ENCODE peak calls at places on chromosomes 2 and 18, in ten cellular contexts. One of them, this sample, is unnamed.

GRCh38 chr2:200483729-200484198 is 26.1 kb downstream of the KCTD18 start:
- DNase-seq in left ventricle myocardium inferior: no peak
- DNase-seq in fibroblast of the aortic adventitia: peak
- DNase-seq in HFF-Myc: no peak
- DNase-seq in mucosa of descending colon: peak
- DNase-seq in activated CD8-positive, alpha-beta T cell treated with anti-CD3 and anti-CD28 coated beads for 36 hours: peak
- DNase-seq in IMR-90: peak
- DNase-seq in astrocyte of the spinal cord: peak
- DNase-seq in lower lobe of right lung: peak
- DNase-seq in WERI-Rb-1: peak
- DNase-seq in this sample: peak

GRCh38 chr2:241872313-241872642 is 2.7 kb downstream of the RTP5 start:
- DNase-seq in lower lobe of right lung: no peak
- DNase-seq in mucosa of descending colon: peak
- DNase-seq in fibroblast of the aortic adventitia: no peak
- DNase-seq in WERI-Rb-1: no peak
- DNase-seq in astrocyte of the spinal cord: no peak
- DNase-seq in activated CD8-positive, alpha-beta T cell treated with anti-CD3 and anti-CD28 coated beads for 36 hours: no peak
- DNase-seq in HFF-Myc: no peak
- DNase-seq in left ventricle myocardium inferior: no peak
- DNase-seq in IMR-90: no peak
- DNase-seq in this sample: no peak

GRCh38 chr18:46630991-46631390 is 26.0 kb downstream of the LOXHD1 start:
- DNase-seq in astrocyte of the spinal cord: no peak
- DNase-seq in left ventricle myocardium inferior: no peak
- DNase-seq in activated CD8-positive, alpha-beta T cell treated with anti-CD3 and anti-CD28 coated beads for 36 hours: no peak
- DNase-seq in HFF-Myc: no peak
- DNase-seq in lower lobe of right lung: no peak
- DNase-seq in IMR-90: no peak
- DNase-seq in WERI-Rb-1: no peak
- DNase-seq in fibroblast of the aortic adventitia: no peak
- DNase-seq in mucosa of descending colon: no peak
- DNase-seq in this sample: no peak

GRCh38 chr18:44589709-44590108 is 91.0 kb upstream of the SETBP1 start:
- DNase-seq in astrocyte of the spinal cord: peak
- DNase-seq in fibroblast of the aortic adventitia: peak
- DNase-seq in left ventricle myocardium inferior: no peak
- DNase-seq in HFF-Myc: peak
- DNase-seq in activated CD8-positive, alpha-beta T cell treated with anti-CD3 and anti-CD28 coated beads for 36 hours: no peak
- DNase-seq in mucosa of descending colon: no peak
- DNase-seq in IMR-90: peak
- DNase-seq in lower lobe of right lung: no peak
- DNase-seq in WERI-Rb-1: no peak
- DNase-seq in this sample: no peak

GRCh38 chr2:84022810-84023431 is 436.2 kb downstream of the SUCLG1 start:
- DNase-seq in astrocyte of the spinal cord: peak
- DNase-seq in left ventricle myocardium inferior: no peak
- DNase-seq in HFF-Myc: peak
- DNase-seq in lower lobe of right lung: no peak
- DNase-seq in fibroblast of the aortic adventitia: peak
- DNase-seq in IMR-90: peak
- DNase-seq in activated CD8-positive, alpha-beta T cell treated with anti-CD3 and anti-CD28 coated beads for 36 hours: peak
- DNase-seq in mucosa of descending colon: no peak
- DNase-seq in WERI-Rb-1: peak
- DNase-seq in this sample: peak

GRCh38 chr2:127064642-127065250 is 42.2 kb downstream of the BIN1 start:
- DNase-seq in left ventricle myocardium inferior: peak
- DNase-seq in WERI-Rb-1: peak
- DNase-seq in fibroblast of the aortic adventitia: peak
- DNase-seq in HFF-Myc: peak
- DNase-seq in activated CD8-positive, alpha-beta T cell treated with anti-CD3 and anti-CD28 coated beads for 36 hours: peak
- DNase-seq in IMR-90: peak
- DNase-seq in astrocyte of the spinal cord: peak
- DNase-seq in lower lobe of right lung: peak
- DNase-seq in mucosa of descending colon: peak
- DNase-seq in this sample: peak

GRCh38 chr2:213316001-213316735 is 31.9 kb downstream of the SPAG16 start:
- DNase-seq in left ventricle myocardium inferior: no peak
- DNase-seq in WERI-Rb-1: no peak
- DNase-seq in fibroblast of the aortic adventitia: peak
- DNase-seq in HFF-Myc: no peak
- DNase-seq in astrocyte of the spinal cord: peak
- DNase-seq in mucosa of descending colon: no peak
- DNase-seq in IMR-90: peak
- DNase-seq in lower lobe of right lung: no peak
- DNase-seq in activated CD8-positive, alpha-beta T cell treated with anti-CD3 and anti-CD28 coated beads for 36 hours: no peak
- DNase-seq in this sample: no peak

GRCh38 chr2:113309655-113310387 is 31.1 kb upstream of the PAX8 start:
- DNase-seq in lower lobe of right lung: no peak
- DNase-seq in astrocyte of the spinal cord: no peak
- DNase-seq in activated CD8-positive, alpha-beta T cell treated with anti-CD3 and anti-CD28 coated beads for 36 hours: no peak
- DNase-seq in IMR-90: peak
- DNase-seq in HFF-Myc: no peak
- DNase-seq in mucosa of descending colon: no peak
- DNase-seq in fibroblast of the aortic adventitia: no peak
- DNase-seq in left ventricle myocardium inferior: no peak
- DNase-seq in WERI-Rb-1: no peak
- DNase-seq in this sample: no peak

GRCh38 chr2:85753035-85753524 is 711 bp upstream of the ATOH8 start:
- DNase-seq in lower lobe of right lung: no peak
- DNase-seq in activated CD8-positive, alpha-beta T cell treated with anti-CD3 and anti-CD28 coated beads for 36 hours: no peak
- DNase-seq in astrocyte of the spinal cord: no peak
- DNase-seq in HFF-Myc: no peak
- DNase-seq in IMR-90: no peak
- DNase-seq in WERI-Rb-1: no peak
- DNase-seq in mucosa of descending colon: no peak
- DNase-seq in fibroblast of the aortic adventitia: peak
- DNase-seq in left ventricle myocardium inferior: no peak
- DNase-seq in this sample: no peak

GRCh38 chr2:38598991-38599295 is 3.8 kb downstream of the HNRNPLL start:
- DNase-seq in WERI-Rb-1: no peak
- DNase-seq in astrocyte of the spinal cord: no peak
- DNase-seq in activated CD8-positive, alpha-beta T cell treated with anti-CD3 and anti-CD28 coated beads for 36 hours: no peak
- DNase-seq in fibroblast of the aortic adventitia: peak
- DNase-seq in HFF-Myc: no peak
- DNase-seq in mucosa of descending colon: no peak
- DNase-seq in left ventricle myocardium inferior: no peak
- DNase-seq in IMR-90: peak
- DNase-seq in lower lobe of right lung: no peak
- DNase-seq in this sample: no peak

GRCh38 chr2:197889041-197889440 is 84.6 kb downstream of the PLCL1 start:
- DNase-seq in lower lobe of right lung: no peak
- DNase-seq in IMR-90: peak
- DNase-seq in WERI-Rb-1: no peak
- DNase-seq in HFF-Myc: no peak
- DNase-seq in fibroblast of the aortic adventitia: peak
- DNase-seq in mucosa of descending colon: no peak
- DNase-seq in astrocyte of the spinal cord: peak
- DNase-seq in activated CD8-positive, alpha-beta T cell treated with anti-CD3 and anti-CD28 coated beads for 36 hours: peak
- DNase-seq in left ventricle myocardium inferior: no peak
- DNase-seq in this sample: no peak

GRCh38 chr2:162478721-162479129 is 134.8 kb downstream of the GCA start:
- DNase-seq in left ventricle myocardium inferior: no peak
- DNase-seq in fibroblast of the aortic adventitia: no peak
- DNase-seq in astrocyte of the spinal cord: peak
- DNase-seq in HFF-Myc: no peak
- DNase-seq in WERI-Rb-1: no peak
- DNase-seq in activated CD8-positive, alpha-beta T cell treated with anti-CD3 and anti-CD28 coated beads for 36 hours: no peak
- DNase-seq in mucosa of descending colon: no peak
- DNase-seq in lower lobe of right lung: no peak
- DNase-seq in IMR-90: no peak
- DNase-seq in this sample: no peak

GRCh38 chr2:177611310-177611886 is 218.8 kb downstream of the AGPS start:
- DNase-seq in WERI-Rb-1: no peak
- DNase-seq in lower lobe of right lung: no peak
- DNase-seq in IMR-90: no peak
- DNase-seq in fibroblast of the aortic adventitia: no peak
- DNase-seq in activated CD8-positive, alpha-beta T cell treated with anti-CD3 and anti-CD28 coated beads for 36 hours: no peak
- DNase-seq in left ventricle myocardium inferior: no peak
- DNase-seq in astrocyte of the spinal cord: no peak
- DNase-seq in HFF-Myc: no peak
- DNase-seq in mucosa of descending colon: no peak
- DNase-seq in this sample: no peak

GRCh38 chr18:8706545-8706980 is 1.2 kb downstream of the MTCL1 start:
- DNase-seq in HFF-Myc: no peak
- DNase-seq in astrocyte of the spinal cord: peak
- DNase-seq in IMR-90: peak
- DNase-seq in WERI-Rb-1: no peak
- DNase-seq in activated CD8-positive, alpha-beta T cell treated with anti-CD3 and anti-CD28 coated beads for 36 hours: peak
- DNase-seq in fibroblast of the aortic adventitia: no peak
- DNase-seq in mucosa of descending colon: no peak
- DNase-seq in left ventricle myocardium inferior: no peak
- DNase-seq in lower lobe of right lung: no peak
- DNase-seq in this sample: no peak

GRCh38 chr2:181231886-181232644 is 225.1 kb upstream of the ITGA4 start:
- DNase-seq in IMR-90: no peak
- DNase-seq in fibroblast of the aortic adventitia: peak
- DNase-seq in activated CD8-positive, alpha-beta T cell treated with anti-CD3 and anti-CD28 coated beads for 36 hours: no peak
- DNase-seq in WERI-Rb-1: no peak
- DNase-seq in mucosa of descending colon: no peak
- DNase-seq in left ventricle myocardium inferior: no peak
- DNase-seq in astrocyte of the spinal cord: peak
- DNase-seq in lower lobe of right lung: no peak
- DNase-seq in HFF-Myc: peak
- DNase-seq in this sample: no peak
- TF ChIP-seq CTCF in IMR-90: no peak
- TF ChIP-seq CTCF in fibroblast of the aortic adventitia: no peak
- TF ChIP-seq CTCF in activated CD8-positive, alpha-beta T cell treated with anti-CD3 and anti-CD28 coated beads for 36 hours: no peak
- TF ChIP-seq CTCF in WERI-Rb-1: no peak
- TF ChIP-seq CTCF in mucosa of descending colon: no peak
- TF ChIP-seq CTCF in left ventricle myocardium inferior: no peak
- TF ChIP-seq CTCF in astrocyte of the spinal cord: no peak
- TF ChIP-seq CTCF in lower lobe of right lung: no peak
- TF ChIP-seq CTCF in HFF-Myc: no peak
- TF ChIP-seq CTCF in this sample: no peak

DNA sequence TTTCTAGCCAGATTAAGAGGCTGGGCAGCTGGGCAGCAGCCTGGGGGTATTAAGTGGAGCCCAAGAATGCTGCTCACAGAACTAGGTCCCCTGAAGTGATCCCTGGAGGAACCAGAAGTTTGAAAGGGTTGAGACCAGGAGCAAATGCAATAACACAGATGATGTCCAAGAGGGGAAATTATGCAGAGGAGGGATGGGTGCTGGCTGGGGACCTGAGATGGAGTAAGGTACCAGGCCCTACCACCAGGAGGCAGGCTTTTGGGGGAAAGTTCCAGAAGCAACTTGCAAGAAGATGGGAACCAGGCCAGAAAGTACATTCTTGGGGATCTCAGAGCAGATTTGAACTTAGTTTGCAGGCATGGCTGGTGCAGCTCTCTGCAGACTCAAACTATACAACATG is 175.1 kb downstream of the NCK2 start:
- DNase-seq in WERI-Rb-1: peak
- DNase-seq in HFF-Myc: peak
- DNase-seq in lower lobe of right lung: no peak
- DNase-seq in astrocyte of the spinal cord: peak
- DNase-seq in activated CD8-positive, alpha-beta T cell treated with anti-CD3 and anti-CD28 coated beads for 36 hours: peak
- DNase-seq in IMR-90: peak
- DNase-seq in left ventricle myocardium inferior: no peak
- DNase-seq in mucosa of descending colon: no peak
- DNase-seq in fibroblast of the aortic adventitia: peak
- DNase-seq in this sample: peak
- TF ChIP-seq CTCF in WERI-Rb-1: peak
- TF ChIP-seq CTCF in HFF-Myc: peak
- TF ChIP-seq CTCF in lower lobe of right lung: peak
- TF ChIP-seq CTCF in astrocyte of the spinal cord: peak
- TF ChIP-seq CTCF in activated CD8-positive, alpha-beta T cell treated with anti-CD3 and anti-CD28 coated beads for 36 hours: no peak
- TF ChIP-seq CTCF in IMR-90: peak
- TF ChIP-seq CTCF in left ventricle myocardium inferior: peak
- TF ChIP-seq CTCF in mucosa of descending colon: peak
- TF ChIP-seq CTCF in fibroblast of the aortic adventitia: peak
- TF ChIP-seq CTCF in this sample: peak

DNA sequence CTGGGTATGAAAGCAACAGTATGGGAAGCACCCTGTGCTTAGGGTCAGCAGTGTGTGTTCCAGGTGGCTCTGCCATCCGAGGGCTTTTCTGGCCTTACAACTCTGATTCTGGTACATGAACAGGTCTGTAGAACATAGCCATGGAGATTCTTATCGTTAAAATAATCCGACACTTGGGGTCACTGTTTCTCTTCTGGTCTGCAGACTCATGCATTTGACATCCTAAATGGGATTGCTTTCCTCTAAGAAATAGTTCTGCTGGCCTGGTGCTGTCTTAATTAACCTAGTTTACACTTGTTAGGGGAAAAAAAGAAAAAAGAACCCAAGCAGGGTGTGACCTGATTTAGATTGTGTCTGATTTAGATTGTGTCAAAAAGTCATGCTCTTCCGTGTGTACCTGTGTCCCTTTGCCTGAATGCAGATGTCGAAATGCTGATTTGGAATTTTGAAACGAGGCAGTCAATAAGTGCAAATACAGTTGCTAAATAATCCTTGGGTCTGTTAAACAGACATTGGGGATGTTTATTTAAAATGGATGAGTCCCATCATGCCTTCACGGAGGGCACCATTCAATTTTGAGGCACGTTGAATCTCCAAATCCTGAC is 59.6 kb downstream of the TRPM8 start:
- DNase-seq in mucosa of descending colon: no peak
- DNase-seq in lower lobe of right lung: no peak
- DNase-seq in IMR-90: peak
- DNase-seq in astrocyte of the spinal cord: peak
- DNase-seq in fibroblast of the aortic adventitia: peak
- DNase-seq in left ventricle myocardium inferior: no peak
- DNase-seq in WERI-Rb-1: peak
- DNase-seq in activated CD8-positive, alpha-beta T cell treated with anti-CD3 and anti-CD28 coated beads for 36 hours: no peak
- DNase-seq in HFF-Myc: peak
- DNase-seq in this sample: peak
- TF ChIP-seq CTCF in mucosa of descending colon: no peak
- TF ChIP-seq CTCF in lower lobe of right lung: peak
- TF ChIP-seq CTCF in IMR-90: peak
- TF ChIP-seq CTCF in astrocyte of the spinal cord: peak
- TF ChIP-seq CTCF in fibroblast of the aortic adventitia: peak
- TF ChIP-seq CTCF in left ventricle myocardium inferior: peak
- TF ChIP-seq CTCF in WERI-Rb-1: peak
- TF ChIP-seq CTCF in activated CD8-positive, alpha-beta T cell treated with anti-CD3 and anti-CD28 coated beads for 36 hours: peak
- TF ChIP-seq CTCF in HFF-Myc: peak
- TF ChIP-seq CTCF in this sample: peak

DNA sequence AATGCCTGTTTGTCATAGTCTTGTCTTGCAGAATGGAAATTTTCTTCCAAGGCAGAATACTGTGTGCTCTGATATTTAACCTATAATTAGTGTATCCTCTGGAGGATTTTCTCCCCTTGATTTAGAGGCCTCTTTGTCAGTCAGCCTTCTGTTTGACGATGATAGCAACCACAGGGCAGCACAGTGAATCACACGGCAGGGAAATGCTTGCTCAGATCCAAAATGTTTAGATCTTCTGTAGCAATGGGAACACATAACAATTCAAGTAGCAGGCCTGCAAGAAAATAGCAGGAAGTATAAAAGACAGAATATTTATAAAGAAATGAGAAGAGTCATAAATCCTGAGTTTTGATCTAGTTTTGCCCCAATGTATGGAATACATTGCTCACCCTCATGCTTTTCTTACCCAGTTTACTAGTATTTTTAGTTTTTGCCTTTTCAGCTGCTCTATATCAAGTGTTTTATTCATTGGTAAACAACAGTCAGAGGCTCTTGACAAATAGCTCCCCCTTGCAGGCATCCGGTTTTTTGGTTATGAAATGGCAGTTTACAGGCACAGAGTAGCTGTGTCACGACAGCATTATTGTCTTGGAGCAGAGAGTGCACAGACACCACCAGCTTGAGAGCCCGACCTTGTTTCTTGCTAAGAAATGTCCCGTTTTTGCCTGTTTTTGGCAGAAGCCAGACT is 185.1 kb downstream of the MYO3B start:
- DNase-seq in left ventricle myocardium inferior: no peak
- DNase-seq in fibroblast of the aortic adventitia: no peak
- DNase-seq in mucosa of descending colon: no peak
- DNase-seq in WERI-Rb-1: no peak
- DNase-seq in lower lobe of right lung: no peak
- DNase-seq in activated CD8-positive, alpha-beta T cell treated with anti-CD3 and anti-CD28 coated beads for 36 hours: peak
- DNase-seq in HFF-Myc: no peak
- DNase-seq in astrocyte of the spinal cord: no peak
- DNase-seq in IMR-90: no peak
- DNase-seq in this sample: no peak
- TF ChIP-seq CTCF in left ventricle myocardium inferior: no peak
- TF ChIP-seq CTCF in fibroblast of the aortic adventitia: no peak
- TF ChIP-seq CTCF in mucosa of descending colon: no peak
- TF ChIP-seq CTCF in WERI-Rb-1: no peak
- TF ChIP-seq CTCF in lower lobe of right lung: no peak
- TF ChIP-seq CTCF in activated CD8-positive, alpha-beta T cell treated with anti-CD3 and anti-CD28 coated beads for 36 hours: no peak
- TF ChIP-seq CTCF in HFF-Myc: no peak
- TF ChIP-seq CTCF in astrocyte of the spinal cord: no peak
- TF ChIP-seq CTCF in IMR-90: no peak
- TF ChIP-seq CTCF in this sample: no peak